ENCODE peak calls at places on chromosomes 6 and 20, in ten cellular contexts. R is colonic mucosa, Q is psoas muscle, A is tibial artery, O is fibroblast of pulmonary artery, K is Peyer's patch, L is right atrium auricular region, U is HL-60, X is neural progenitor cell, N is choroid plexus epithelial cell. W is an unnamed sample.

GRCh38 chr6:21808551-21809181 is 215.1 kb downstream of the SOX4 start:
- DNase-seq in R (peak; percentile 41), Q (no peak), A (no peak), O (peak; percentile 34), K (peak; percentile 58), L (no peak), U (no peak), X (no peak), N (peak; percentile 78), W (peak; percentile 59)

GRCh38 chr6:131116755-131117360 is 18.4 kb upstream of the AKAP7 start:
- DNase-seq in R (peak; percentile 34), Q (no peak), A (no peak), O (peak; percentile 80), K (no peak), L (no peak), U (peak; percentile 13), X (peak; percentile 33), N (peak; percentile 78), W (peak; percentile 66)

GRCh38 chr6:20840675-20841074 is 306.4 kb downstream of the CDKAL1 start:
- DNase-seq in R (no peak), Q (no peak), A (no peak), O (peak; percentile 50), K (no peak), L (no peak), U (no peak), X (no peak), N (peak; percentile 78), W (peak; percentile 87)

GRCh38 chr20:8879669-8880068 is 189.2 kb upstream of the PLCB4 start:
- DNase-seq in R (no peak), Q (no peak), A (no peak), O (no peak), K (no peak), L (no peak), U (no peak), X (peak; percentile 4), N (no peak), W (no peak)

GRCh38 chr6:27505209-27506027 is 32.5 kb upstream of the ZNF184 start:
- DNase-seq in R (peak; percentile 47), Q (no peak), A (no peak), O (peak; percentile 48), K (no peak), L (no peak), U (no peak), X (peak; percentile 70), N (peak; percentile 59), W (peak; percentile 38)

GRCh38 chr6:31652925-31653724 is 664 bp upstream of the BAG6 start:
- DNase-seq in R (peak; percentile 92), Q (peak; percentile 91), A (peak; percentile 93), O (no peak), K (no peak), L (peak; percentile 93), U (peak; percentile 93), X (peak; percentile 96), N (no peak), W (no peak)

GRCh38 chr6:138036955-138037592 is 70.1 kb downstream of the PERP start:
- DNase-seq in R (no peak), Q (no peak), A (no peak), O (no peak), K (no peak), L (no peak), U (no peak), X (no peak), N (no peak), W (peak; percentile 7)

GRCh38 chr20:48622421-48622820 is 205.4 kb downstream of the PREX1 start:
- DNase-seq in R (no peak), Q (peak; percentile 20), A (no peak), O (no peak), K (peak; percentile 28), L (no peak), U (no peak), X (no peak), N (no peak), W (no peak)

GRCh38 chr6:117266267-117266797 is 974 bp downstream of the VGLL2 start:
- DNase-seq in R (no peak), Q (no peak), A (no peak), O (no peak), K (no peak), L (no peak), U (no peak), X (peak; percentile 29), N (no peak), W (no peak)

GRCh38 chr6:117266948-117267347 is 1.6 kb downstream of the VGLL2 start:
- DNase-seq in R (no peak), Q (no peak), A (no peak), O (no peak), K (no peak), L (no peak), U (no peak), X (no peak), N (no peak), W (no peak)

GRCh38 chr6:117263353-117263927 is 1.9 kb upstream of the VGLL2 start:
- DNase-seq in R (no peak), Q (no peak), A (no peak), O (no peak), K (no peak), L (no peak), U (no peak), X (no peak), N (no peak), W (no peak)

GRCh38 chr6:117264487-117265424 is 602 bp upstream of the VGLL2 start:
- DNase-seq in R (no peak), Q (no peak), A (no peak), O (peak; percentile 16), K (no peak), L (no peak), U (no peak), X (peak; percentile 36), N (no peak), W (no peak)

GRCh38 chr6:117265425-117266266 is at the start of gene VGLL2:
- DNase-seq in R (peak; percentile 30), Q (peak; percentile 94), A (no peak), O (peak; percentile 48), K (no peak), L (peak; percentile 58), U (no peak), X (peak; percentile 87), N (peak; percentile 27), W (peak; percentile 29)
- H3K4me3 ChIP-seq in R (peak within 1 kb of the TSS; percentile 25), Q (peak within 1 kb of the TSS; percentile 90), A (peak within 1 kb of the TSS; percentile 54), O (peak within 1 kb of the TSS; percentile 39), K (peak within 1 kb of the TSS; percentile 33), L (peak within 1 kb of the TSS; percentile 2), U (no peak within 1 kb of the TSS), X (peak within 1 kb of the TSS; percentile 47), N (peak within 1 kb of the TSS; percentile 29), W (peak within 1 kb of the TSS; percentile 20)

GRCh38 chr20:25686081-25687077 is 10.3 kb downstream of the ZNF337 start:
- DNase-seq in R (no peak), Q (peak; percentile 84), A (no peak), O (no peak), K (no peak), L (no peak), U (no peak), X (no peak), N (no peak), W (no peak)

GRCh38 chr20:25685276-25686080 is 11.2 kb downstream of the ZNF337 start:
- DNase-seq in R (no peak), Q (no peak), A (no peak), O (no peak), K (no peak), L (no peak), U (no peak), X (no peak), N (no peak), W (no peak)

DNA sequence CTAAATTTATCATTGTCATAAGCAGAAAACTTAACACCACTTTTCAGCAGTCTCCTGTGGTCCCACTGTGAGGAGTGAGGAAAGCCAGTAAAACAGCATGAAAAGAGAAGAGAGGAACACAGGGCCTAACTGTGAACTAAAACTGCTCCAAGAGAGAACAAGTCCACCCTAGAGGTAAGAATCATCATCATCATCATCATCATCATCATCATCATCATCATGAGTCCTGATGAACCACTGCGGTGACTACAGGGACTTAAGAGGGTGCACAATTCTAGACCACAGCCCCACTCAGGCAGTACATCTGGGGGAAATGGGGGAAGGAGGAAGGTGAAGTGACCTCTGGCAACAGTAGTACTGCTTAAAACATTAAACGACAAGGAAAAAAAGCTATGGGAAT is 13.6 kb downstream of the ZNF337 start:
- DNase-seq in R (no peak), Q (no peak), A (no peak), O (no peak), K (no peak), L (no peak), U (no peak), X (no peak), N (no peak), W (no peak)
- TF ChIP-seq CTCF in R (no peak), Q (no peak), A (no peak), O (no peak), K (no peak), L (no peak), U (no peak), X (no peak), N (no peak), W (no peak)

DNA sequence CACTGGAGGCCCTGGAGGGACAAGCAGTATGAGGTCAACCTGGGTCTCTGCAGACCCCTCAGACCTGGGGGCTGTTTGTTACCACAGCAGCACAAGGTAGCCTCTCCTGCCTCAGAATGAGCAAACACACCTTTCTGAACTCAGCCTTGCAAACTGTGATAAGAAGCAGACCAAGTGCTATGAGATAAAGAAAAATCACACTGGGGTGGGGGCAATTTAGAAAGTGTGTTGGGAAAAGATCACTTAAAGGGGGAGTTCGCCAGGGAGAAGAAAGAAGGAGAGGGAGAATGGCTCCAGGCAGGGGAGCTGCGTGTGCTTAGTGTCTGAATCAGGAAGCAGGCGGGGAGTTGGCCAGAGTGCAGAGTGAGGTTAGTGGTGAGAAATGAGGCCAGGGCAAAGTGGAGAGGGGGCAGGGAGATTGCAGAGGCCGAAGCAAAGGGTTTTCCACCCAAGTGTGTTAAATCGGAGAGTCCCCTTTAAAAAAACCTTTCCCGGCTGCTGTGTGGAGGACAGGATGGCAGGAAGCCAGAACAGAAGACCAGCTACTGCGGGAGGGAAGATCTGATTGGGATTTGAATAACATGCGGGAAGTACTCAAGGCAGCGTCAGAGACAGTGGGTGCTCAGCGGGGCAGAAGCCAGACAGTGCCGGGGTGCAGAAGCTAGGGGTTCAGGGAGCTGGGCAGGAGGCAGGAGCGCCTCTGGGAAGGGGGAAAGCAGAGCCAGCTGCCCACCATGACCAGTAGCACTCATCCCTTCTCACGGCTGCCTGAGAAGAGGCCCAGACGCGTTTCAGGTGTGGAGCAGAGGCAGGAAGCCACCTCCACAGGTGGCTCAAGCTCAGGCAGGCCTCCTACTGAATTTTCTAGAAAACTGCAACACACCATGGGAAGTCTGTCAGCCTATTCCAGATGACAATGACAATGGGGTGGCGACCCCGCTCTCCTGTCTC is 9.0 kb downstream of the ADA start:
- DNase-seq in R (peak; percentile 73), Q (peak; percentile 81), A (peak; percentile 79), O (peak; percentile 97), K (peak; percentile 75), L (peak; percentile 88), U (no peak), X (peak; percentile 29), N (peak; percentile 95), W (peak; percentile 89)
- H3K4me3 ChIP-seq in R (no peak overlapping the region), Q (peak overlapping the region; percentile 28), A (peak overlapping the region; percentile 16), O (no peak overlapping the region), K (no peak overlapping the region), L (no peak overlapping the region), U (no peak overlapping the region), X (no peak overlapping the region), N (no peak overlapping the region), W (no peak overlapping the region)

DNA sequence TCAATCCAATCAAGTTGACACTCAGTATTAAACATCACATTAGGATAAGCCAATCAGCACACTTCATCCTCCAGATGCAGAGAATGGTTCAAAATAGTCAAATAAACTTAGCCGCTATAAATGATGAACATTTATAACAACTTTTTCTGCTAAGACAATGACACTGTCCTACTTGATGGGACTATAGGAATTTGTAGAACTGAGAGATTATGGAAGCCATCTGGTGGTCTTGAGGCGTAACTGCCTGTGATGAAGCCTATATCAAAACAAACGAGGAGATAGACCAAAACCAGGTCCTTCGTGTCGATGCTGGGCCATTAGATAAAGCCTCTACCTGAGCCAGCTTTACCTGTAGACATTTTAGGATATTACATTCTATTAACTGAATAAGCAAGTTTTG is 631.1 kb downstream of the COL12A1 start:
- DNase-seq in R (no peak), Q (no peak), A (no peak), O (peak; percentile 59), K (no peak), L (no peak), U (no peak), X (peak; percentile 46), N (peak; percentile 77), W (peak; percentile 38)
- TF ChIP-seq CTCF in R (peak; percentile 37), Q (peak; percentile 13), A (no peak), O (peak; percentile 67), K (no peak), L (peak; percentile 56), U (peak; percentile 18), X (peak; percentile 64), N (peak; percentile 81), W (peak; percentile 66)

W was measured in astrocyte of the spinal cord.